ENCODE peak calls at places on chromosomes 11 and 22, in four cellular contexts. I is uterus, C is PC-3, B is GM23248. V is an unnamed sample. For H3K36me3, the result is how much of the 10 kb centered on the place peaks cover.

GRCh38 chr11:125594958-125595357 is 2.3 kb downstream of the STT3A start:
- DNase-seq in I (no peak), C (no peak), B (no peak), V (no peak)

GRCh38 chr11:86476109-86476861 is 101.6 kb downstream of the CCDC81 start:
- DNase-seq in I (peak), C (no peak), B (no peak), V (no peak)

GRCh38 chr11:124669193-124669592 is 4.3 kb downstream of the SIAE start:
- DNase-seq in I (peak), C (peak), B (peak), V (peak)

GRCh38 chr11:84430661-84431060 is 1144.5 kb upstream of the CCDC90B start:
- DNase-seq in I (no peak), C (peak), B (no peak), V (peak)

GRCh38 chr11:1564535-1565172 is 7.4 kb downstream of the DUSP8 start:
- DNase-seq in I (peak), C (peak), B (peak), V (peak)

GRCh38 chr11:20235164-20235563 is 74.9 kb upstream of the DBX1 start:
- DNase-seq in I (no peak), C (no peak), B (no peak), V (no peak)

GRCh38 chr11:67178878-67179277 is 59.8 kb downstream of the KDM2A start:
- DNase-seq in I (no peak), C (no peak), B (no peak), V (no peak)

GRCh38 chr11:47413908-47414684 is 5.7 kb downstream of the SLC39A13 start:
- DNase-seq in I (peak), C (no peak), B (peak), V (no peak)

GRCh38 chr11:109680127-109680526 is 258.1 kb downstream of the C11orf87 start:
- DNase-seq in I (no peak), C (peak), B (peak), V (no peak)

GRCh38 chr22:49297871-49298721 is 529.6 kb downstream of the BRD1 start:
- DNase-seq in I (no peak), C (no peak), B (no peak), V (no peak)

GRCh38 chr11:104534268-104534667 is 364.0 kb downstream of the CASP12 start:
- DNase-seq in I (no peak), C (peak), B (no peak), V (no peak)

GRCh38 chr22:34080501-34080900 is 160.2 kb upstream of the LARGE1 start:
- DNase-seq in I (no peak), C (no peak), B (no peak), V (no peak)

GRCh38 chr11:4184163-4184916 is 89.7 kb downstream of the RRM1 start:
- DNase-seq in I (no peak), C (no peak), B (no peak), V (no peak)

GRCh38 chr11:43316451-43316850 is 4.7 kb downstream of the API5 start:
- DNase-seq in I (no peak), C (peak), B (peak), V (peak)

GRCh38 chr11:64918056-64918455 is 1.0 kb upstream of the ATG2A start:
- DNase-seq in I (no peak), C (peak), B (peak), V (peak)

GRCh38 chr22:23565942-23566715 is 14.0 kb downstream of the IGLL1 start:
- DNase-seq in I (no peak), C (no peak), B (no peak), V (no peak)

GRCh38 chr22:45629469-45630089 is 42.1 kb upstream of the ATXN10 start:
- DNase-seq in I (no peak), C (no peak), B (no peak), V (peak)

GRCh38 chr11:17635551-17635938 is 83.8 kb upstream of the MYOD1 start:
- DNase-seq in I (no peak), C (no peak), B (no peak), V (no peak)

GRCh38 chr11:79100093-79100704 is 340.6 kb downstream of the TENM4 start:
- DNase-seq in I (no peak), C (peak), B (peak), V (peak)

GRCh38 chr11:1817511-1817910 is 17.3 kb upstream of the SYT8 start:
- DNase-seq in I (no peak), C (peak), B (no peak), V (no peak)

GRCh38 chr22:49724030-49724892 is 103.4 kb downstream of the BRD1 start:
- DNase-seq in I (no peak), C (peak), B (no peak), V (no peak)

GRCh38 chr11:14541180-14541579 is 21.0 kb upstream of the PSMA1 start:
- DNase-seq in I (no peak), C (no peak), B (no peak), V (no peak)

GRCh38 chr11:76256448-76256847 is 50.1 kb upstream of the WNT11 start:
- DNase-seq in I (no peak), C (no peak), B (no peak), V (peak)

GRCh38 chr11:13984616-13985474 is 22.3 kb downstream of the SPON1 start:
- DNase-seq in I (no peak), C (peak), B (peak), V (no peak)

GRCh38 chr22:37486224-37486845 is at the start of gene MFNG:
- DNase-seq in I (peak), C (peak), B (peak), V (peak)

GRCh38 chr22:39430576-39431150 is 26.1 kb upstream of the MGAT3 start:
- DNase-seq in I (no peak), C (no peak), B (no peak), V (no peak)

GRCh38 chr22:39429916-39430575 is 26.8 kb upstream of the MGAT3 start:
- DNase-seq in I (no peak), C (no peak), B (no peak), V (no peak)

GRCh38 chr22:39427751-39428596 is 28.4 kb downstream of the TAB1 start:
- DNase-seq in I (no peak), C (no peak), B (no peak), V (no peak)

GRCh38 chr22:39429186-39429585 is 27.6 kb upstream of the MGAT3 start:
- DNase-seq in I (no peak), C (no peak), B (no peak), V (no peak)

DNA sequence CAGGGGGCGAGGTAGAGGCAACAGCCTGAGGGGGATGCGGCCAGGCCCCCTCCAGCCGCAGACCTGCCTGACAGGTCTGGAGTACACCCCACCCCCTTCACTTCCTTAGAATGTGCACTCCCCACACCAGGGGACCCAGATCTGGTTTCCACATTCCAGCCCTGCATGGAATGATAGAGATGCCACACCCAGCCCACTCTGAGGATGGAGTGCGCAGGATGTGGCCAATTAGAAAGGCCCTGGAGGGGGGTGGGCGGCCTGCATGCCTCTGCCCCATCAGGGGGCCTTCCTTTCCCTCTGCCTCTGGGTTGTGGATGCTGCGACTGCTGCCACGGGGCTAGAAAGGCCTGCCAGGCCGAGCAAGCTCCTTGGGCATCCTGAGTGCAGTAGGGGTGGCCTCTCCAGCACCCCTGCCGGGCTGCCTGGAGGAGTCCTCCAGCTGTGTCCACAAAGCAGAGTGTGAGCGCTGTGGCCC is 28.2 kb upstream of the MGAT3 start:
- DNase-seq in I (no peak), C (no peak), B (no peak), V (no peak)
- H3K36me3 ChIP-seq in I (under half), C (under half), B (under half), V (under half)

GRCh38 chr11:8917157-8917820 is 6.3 kb downstream of the AKIP1 start:
- DNase-seq in I (peak), C (peak), B (peak), V (peak)

GRCh38 chr11:8926236-8926635 is 6.5 kb downstream of the C11orf16 start:
- DNase-seq in I (no peak), C (no peak), B (no peak), V (no peak)

GRCh38 chr11:8927233-8927632 is 5.5 kb downstream of the C11orf16 start:
- DNase-seq in I (no peak), C (no peak), B (no peak), V (no peak)

GRCh38 chr11:8925711-8926110 is 7.0 kb downstream of the C11orf16 start:
- DNase-seq in I (no peak), C (no peak), B (no peak), V (no peak)

DNA sequence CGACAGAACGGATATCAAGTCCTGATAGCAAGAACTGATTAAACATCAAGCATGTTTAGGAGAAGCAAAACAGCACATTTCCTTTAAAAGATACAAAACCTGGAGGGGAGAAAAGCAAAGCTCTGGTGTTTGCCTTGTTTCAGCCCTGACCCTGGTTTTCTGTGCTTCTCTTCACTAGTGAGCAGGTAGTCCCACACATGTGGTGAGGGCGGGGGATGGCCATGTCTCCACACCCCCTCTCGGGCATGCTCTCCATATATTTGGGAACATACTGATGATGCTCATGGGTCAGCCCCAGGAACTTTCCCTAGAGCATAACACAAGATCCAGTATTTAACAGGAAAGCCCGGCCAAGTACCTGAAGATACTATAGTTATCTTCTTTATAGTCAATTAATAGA is 10.1 kb downstream of the C11orf16 start:
- DNase-seq in I (no peak), C (no peak), B (no peak), V (no peak)
- H3K36me3 ChIP-seq in I (under half), C (under half), B (under half), V (under half)

DNA sequence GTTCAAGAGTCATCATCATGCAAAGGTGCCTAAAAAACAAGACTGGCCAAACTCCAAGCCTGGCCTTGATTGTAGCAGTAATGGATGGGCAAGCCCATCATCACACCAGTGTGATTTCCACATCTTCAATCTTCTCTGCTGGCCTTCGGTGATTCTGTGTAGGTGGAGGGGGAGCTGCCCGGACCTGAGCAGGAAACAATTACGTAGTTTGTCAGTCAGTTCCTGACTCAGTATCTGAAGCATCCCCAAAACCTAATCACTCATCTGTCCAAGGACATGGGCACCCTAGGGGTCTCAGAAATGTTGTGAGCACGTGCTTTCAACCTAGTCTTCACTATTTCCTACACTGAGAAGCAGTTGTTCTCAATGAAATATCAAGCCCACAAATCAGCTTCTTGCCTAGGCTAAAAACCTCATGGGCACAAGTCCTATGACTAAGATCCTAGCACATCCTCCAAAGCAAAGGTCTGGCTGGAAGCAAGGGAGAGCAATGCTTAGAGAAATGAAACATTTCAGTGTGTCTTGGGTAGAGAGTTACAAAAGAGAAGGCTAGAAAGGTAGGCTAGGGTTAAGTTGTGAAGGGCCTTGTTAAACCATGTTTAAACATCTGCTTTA is 24.6 kb downstream of the ATG16L2 start:
- DNase-seq in I (no peak), C (no peak), B (peak), V (no peak)
- H3K36me3 ChIP-seq in I (under half), C (under half), B (under half), V (under half)

GRCh38 chr11:34626393-34626792 is 5.5 kb downstream of the EHF start:
- DNase-seq in I (no peak), C (no peak), B (peak), V (no peak)
- H3K36me3 ChIP-seq in I (under half), C (under half), B (under half), V (under half)

V was measured in SJCRH30.